ENCODE peak calls at places on chromosomes 5 and 9, in five cellular contexts. T, L, B, P and Y are unnamed samples.

GRCh38 chr9:72476100-72476499 is 45.3 kb upstream of the TMC1 start:
- DNase-seq in T (no peak), L (no peak), B (no peak), P (no peak), Y (no peak)

GRCh38 chr5:139725073-139725830 is 70.4 kb upstream of the PSD2 start:
- DNase-seq in L (no peak), T (no peak), B (peak; percentile 62), P (peak; percentile 97), Y (no peak)

GRCh38 chr9:95010431-95010838 is 283.9 kb downstream of the AOPEP start:
- DNase-seq in T (no peak), P (no peak), L (no peak), B (no peak), Y (no peak)

GRCh38 chr5:130425405-130425804 is 521.1 kb downstream of the CHSY3 start:
- DNase-seq in B (no peak), P (no peak), T (no peak), L (no peak), Y (no peak)

GRCh38 chr5:169591636-169592035 is 8.1 kb downstream of the SPDL1 start:
- DNase-seq in B (no peak), L (no peak), P (no peak), T (no peak), Y (no peak)

GRCh38 chr5:151164687-151165392 is 7.3 kb upstream of the ANXA6 start:
- DNase-seq in B (peak; percentile 79), L (peak; percentile 79), P (peak; percentile 76), T (peak; percentile 86), Y (peak; percentile 78)

GRCh38 chr9:133321411-133321935 is 14.5 kb downstream of the SURF6 start:
- DNase-seq in B (no peak), T (no peak), P (no peak), L (no peak), Y (no peak)

GRCh38 chr9:127445851-127446719 is 5.1 kb downstream of the RPL12 start:
- DNase-seq in P (no peak), T (no peak), L (no peak), B (no peak), Y (no peak)

GRCh38 chr9:77648458-77649108 is 461 bp upstream of the GNA14 start:
- DNase-seq in L (peak; percentile 66), T (peak; percentile 71), P (no peak), B (peak; percentile 78), Y (no peak)

GRCh38 chr9:112487008-112487798 is 576 bp downstream of the KIAA1958 start:
- DNase-seq in B (peak; percentile 70), P (peak; percentile 40), T (peak; percentile 76), L (peak; percentile 80), Y (peak; percentile 71)

GRCh38 chr5:133739381-133739780 is 127.0 kb upstream of the FSTL4 start:
- DNase-seq in B (no peak), L (no peak), T (no peak), P (no peak), Y (no peak)

GRCh38 chr5:6899215-6899614 is 186.0 kb downstream of the TENT4A start:
- DNase-seq in B (no peak), L (no peak), T (no peak), P (no peak), Y (no peak)

GRCh38 chr5:37840036-37840909 is at the start of gene GDNF:
- DNase-seq in T (no peak), P (peak; percentile 66), L (peak; percentile 74), B (peak; percentile 45), Y (peak; percentile 69)

GRCh38 chr5:13739462-13739861 is 205.0 kb downstream of the DNAH5 start:
- DNase-seq in T (no peak), B (no peak), L (no peak), P (no peak), Y (no peak)

GRCh38 chr9:137275937-137276756 is 1.4 kb upstream of the TOR4A start:
- DNase-seq in L (no peak), B (no peak), P (no peak), T (no peak), Y (no peak)